ENCODE peak calls at places on chromosomes 1 and 21, in seven cellular contexts. One of them, this sample, is unnamed.

GRCh38 chr1:25697426-25698220 is 81.0 kb downstream of the MAN1C1 start:
- DNase-seq in stimulated activated CD8-positive, alpha-beta memory T cell treated with anti-CD3 and anti-CD28 coated beads, Interleukin-7, amount 100 ng/mL, for 1 hour: no peak
- DNase-seq in C1 segment of cervical spinal cord: no peak
- DNase-seq in naive thymus-derived CD4-positive, alpha-beta T cell: peak
- DNase-seq in cardiac muscle cell: no peak
- DNase-seq in kidney tubule cell: no peak
- DNase-seq in NCI-H2107: no peak
- DNase-seq in this sample: no peak

GRCh38 chr1:64472805-64473204 is 2.9 kb downstream of the CACHD1 start:
- DNase-seq in stimulated activated CD8-positive, alpha-beta memory T cell treated with anti-CD3 and anti-CD28 coated beads, Interleukin-7, amount 100 ng/mL, for 1 hour: no peak
- DNase-seq in C1 segment of cervical spinal cord: no peak
- DNase-seq in naive thymus-derived CD4-positive, alpha-beta T cell: no peak
- DNase-seq in cardiac muscle cell: no peak
- DNase-seq in kidney tubule cell: no peak
- DNase-seq in NCI-H2107: peak
- DNase-seq in this sample: no peak

GRCh38 chr1:53639251-53639721 is 99.7 kb downstream of the GLIS1 start:
- DNase-seq in stimulated activated CD8-positive, alpha-beta memory T cell treated with anti-CD3 and anti-CD28 coated beads, Interleukin-7, amount 100 ng/mL, for 1 hour: no peak
- DNase-seq in C1 segment of cervical spinal cord: no peak
- DNase-seq in naive thymus-derived CD4-positive, alpha-beta T cell: no peak
- DNase-seq in cardiac muscle cell: no peak
- DNase-seq in kidney tubule cell: peak
- DNase-seq in NCI-H2107: no peak
- DNase-seq in this sample: no peak

GRCh38 chr1:202037706-202038296 is 27.4 kb downstream of the ELF3 start:
- DNase-seq in stimulated activated CD8-positive, alpha-beta memory T cell treated with anti-CD3 and anti-CD28 coated beads, Interleukin-7, amount 100 ng/mL, for 1 hour: no peak
- DNase-seq in C1 segment of cervical spinal cord: no peak
- DNase-seq in naive thymus-derived CD4-positive, alpha-beta T cell: no peak
- DNase-seq in cardiac muscle cell: no peak
- DNase-seq in kidney tubule cell: peak
- DNase-seq in NCI-H2107: no peak
- DNase-seq in this sample: no peak

GRCh38 chr1:39076127-39076798 is 50.1 kb downstream of the NDUFS5 start:
- DNase-seq in stimulated activated CD8-positive, alpha-beta memory T cell treated with anti-CD3 and anti-CD28 coated beads, Interleukin-7, amount 100 ng/mL, for 1 hour: no peak
- DNase-seq in C1 segment of cervical spinal cord: no peak
- DNase-seq in naive thymus-derived CD4-positive, alpha-beta T cell: no peak
- DNase-seq in cardiac muscle cell: no peak
- DNase-seq in kidney tubule cell: peak
- DNase-seq in NCI-H2107: no peak
- DNase-seq in this sample: no peak

GRCh38 chr1:205259361-205259832 is 31.7 kb downstream of the TMCC2 start:
- DNase-seq in stimulated activated CD8-positive, alpha-beta memory T cell treated with anti-CD3 and anti-CD28 coated beads, Interleukin-7, amount 100 ng/mL, for 1 hour: no peak
- DNase-seq in C1 segment of cervical spinal cord: no peak
- DNase-seq in naive thymus-derived CD4-positive, alpha-beta T cell: no peak
- DNase-seq in cardiac muscle cell: no peak
- DNase-seq in kidney tubule cell: no peak
- DNase-seq in NCI-H2107: no peak
- DNase-seq in this sample: no peak

GRCh38 chr21:29245104-29245643 is 53.5 kb upstream of the BACH1 start:
- DNase-seq in stimulated activated CD8-positive, alpha-beta memory T cell treated with anti-CD3 and anti-CD28 coated beads, Interleukin-7, amount 100 ng/mL, for 1 hour: no peak
- DNase-seq in C1 segment of cervical spinal cord: no peak
- DNase-seq in naive thymus-derived CD4-positive, alpha-beta T cell: no peak
- DNase-seq in cardiac muscle cell: no peak
- DNase-seq in kidney tubule cell: no peak
- DNase-seq in NCI-H2107: no peak
- DNase-seq in this sample: no peak

GRCh38 chr1:95007687-95008086 is 65.1 kb downstream of the ALG14 start:
- DNase-seq in stimulated activated CD8-positive, alpha-beta memory T cell treated with anti-CD3 and anti-CD28 coated beads, Interleukin-7, amount 100 ng/mL, for 1 hour: no peak
- DNase-seq in C1 segment of cervical spinal cord: no peak
- DNase-seq in naive thymus-derived CD4-positive, alpha-beta T cell: no peak
- DNase-seq in cardiac muscle cell: no peak
- DNase-seq in kidney tubule cell: no peak
- DNase-seq in NCI-H2107: no peak
- DNase-seq in this sample: no peak

GRCh38 chr1:20725189-20726106 is 7.1 kb downstream of the SH2D5 start:
- DNase-seq in stimulated activated CD8-positive, alpha-beta memory T cell treated with anti-CD3 and anti-CD28 coated beads, Interleukin-7, amount 100 ng/mL, for 1 hour: no peak
- DNase-seq in C1 segment of cervical spinal cord: no peak
- DNase-seq in naive thymus-derived CD4-positive, alpha-beta T cell: no peak
- DNase-seq in cardiac muscle cell: no peak
- DNase-seq in kidney tubule cell: peak
- DNase-seq in NCI-H2107: no peak
- DNase-seq in this sample: no peak

GRCh38 chr21:25002676-25003075 is 604.6 kb downstream of the MRPL39 start:
- DNase-seq in stimulated activated CD8-positive, alpha-beta memory T cell treated with anti-CD3 and anti-CD28 coated beads, Interleukin-7, amount 100 ng/mL, for 1 hour: no peak
- DNase-seq in C1 segment of cervical spinal cord: no peak
- DNase-seq in naive thymus-derived CD4-positive, alpha-beta T cell: no peak
- DNase-seq in cardiac muscle cell: no peak
- DNase-seq in kidney tubule cell: peak
- DNase-seq in NCI-H2107: no peak
- DNase-seq in this sample: no peak

GRCh38 chr1:3009556-3009955 is 11.7 kb upstream of the ACTRT2 start:
- DNase-seq in stimulated activated CD8-positive, alpha-beta memory T cell treated with anti-CD3 and anti-CD28 coated beads, Interleukin-7, amount 100 ng/mL, for 1 hour: no peak
- DNase-seq in C1 segment of cervical spinal cord: no peak
- DNase-seq in naive thymus-derived CD4-positive, alpha-beta T cell: no peak
- DNase-seq in cardiac muscle cell: no peak
- DNase-seq in kidney tubule cell: no peak
- DNase-seq in NCI-H2107: no peak
- DNase-seq in this sample: no peak

GRCh38 chr1:156102634-156103511 is 11.6 kb upstream of the LMNA start:
- DNase-seq in stimulated activated CD8-positive, alpha-beta memory T cell treated with anti-CD3 and anti-CD28 coated beads, Interleukin-7, amount 100 ng/mL, for 1 hour: no peak
- DNase-seq in C1 segment of cervical spinal cord: no peak
- DNase-seq in naive thymus-derived CD4-positive, alpha-beta T cell: no peak
- DNase-seq in cardiac muscle cell: no peak
- DNase-seq in kidney tubule cell: no peak
- DNase-seq in NCI-H2107: no peak
- DNase-seq in this sample: no peak

GRCh38 chr1:47417129-47418044 is 1.3 kb downstream of the FOXE3 start:
- DNase-seq in stimulated activated CD8-positive, alpha-beta memory T cell treated with anti-CD3 and anti-CD28 coated beads, Interleukin-7, amount 100 ng/mL, for 1 hour: no peak
- DNase-seq in C1 segment of cervical spinal cord: no peak
- DNase-seq in naive thymus-derived CD4-positive, alpha-beta T cell: no peak
- DNase-seq in cardiac muscle cell: no peak
- DNase-seq in kidney tubule cell: no peak
- DNase-seq in NCI-H2107: no peak
- DNase-seq in this sample: no peak

GRCh38 chr1:27097484-27097917 is 57.4 kb downstream of the SLC9A1 start:
- DNase-seq in stimulated activated CD8-positive, alpha-beta memory T cell treated with anti-CD3 and anti-CD28 coated beads, Interleukin-7, amount 100 ng/mL, for 1 hour: peak
- DNase-seq in C1 segment of cervical spinal cord: no peak
- DNase-seq in naive thymus-derived CD4-positive, alpha-beta T cell: peak
- DNase-seq in cardiac muscle cell: peak
- DNase-seq in kidney tubule cell: peak
- DNase-seq in NCI-H2107: peak
- DNase-seq in this sample: peak

GRCh38 chr21:35796834-35797233 is 263.5 kb downstream of the SETD4 start:
- DNase-seq in stimulated activated CD8-positive, alpha-beta memory T cell treated with anti-CD3 and anti-CD28 coated beads, Interleukin-7, amount 100 ng/mL, for 1 hour: no peak
- DNase-seq in C1 segment of cervical spinal cord: no peak
- DNase-seq in naive thymus-derived CD4-positive, alpha-beta T cell: no peak
- DNase-seq in cardiac muscle cell: no peak
- DNase-seq in kidney tubule cell: no peak
- DNase-seq in NCI-H2107: no peak
- DNase-seq in this sample: peak

GRCh38 chr1:54069792-54070548 is 16.6 kb downstream of the TCEANC2 start:
- DNase-seq in stimulated activated CD8-positive, alpha-beta memory T cell treated with anti-CD3 and anti-CD28 coated beads, Interleukin-7, amount 100 ng/mL, for 1 hour: no peak
- DNase-seq in C1 segment of cervical spinal cord: no peak
- DNase-seq in naive thymus-derived CD4-positive, alpha-beta T cell: peak
- DNase-seq in cardiac muscle cell: peak
- DNase-seq in kidney tubule cell: peak
- DNase-seq in NCI-H2107: peak
- DNase-seq in this sample: no peak

GRCh38 chr1:6447818-6448748 is 17.9 kb downstream of the TNFRSF25 start:
- DNase-seq in stimulated activated CD8-positive, alpha-beta memory T cell treated with anti-CD3 and anti-CD28 coated beads, Interleukin-7, amount 100 ng/mL, for 1 hour: no peak
- DNase-seq in C1 segment of cervical spinal cord: no peak
- DNase-seq in naive thymus-derived CD4-positive, alpha-beta T cell: peak
- DNase-seq in cardiac muscle cell: peak
- DNase-seq in kidney tubule cell: no peak
- DNase-seq in NCI-H2107: no peak
- DNase-seq in this sample: no peak

GRCh38 chr1:12031039-12031980 is 12.0 kb downstream of the MIIP start:
- DNase-seq in stimulated activated CD8-positive, alpha-beta memory T cell treated with anti-CD3 and anti-CD28 coated beads, Interleukin-7, amount 100 ng/mL, for 1 hour: no peak
- DNase-seq in C1 segment of cervical spinal cord: no peak
- DNase-seq in naive thymus-derived CD4-positive, alpha-beta T cell: peak
- DNase-seq in cardiac muscle cell: peak
- DNase-seq in kidney tubule cell: peak
- DNase-seq in NCI-H2107: no peak
- DNase-seq in this sample: no peak

GRCh38 chr1:85311818-85312217 is 35.4 kb upstream of the BCL10 start:
- DNase-seq in stimulated activated CD8-positive, alpha-beta memory T cell treated with anti-CD3 and anti-CD28 coated beads, Interleukin-7, amount 100 ng/mL, for 1 hour: no peak
- DNase-seq in C1 segment of cervical spinal cord: no peak
- DNase-seq in naive thymus-derived CD4-positive, alpha-beta T cell: no peak
- DNase-seq in cardiac muscle cell: no peak
- DNase-seq in kidney tubule cell: no peak
- DNase-seq in NCI-H2107: no peak
- DNase-seq in this sample: no peak

GRCh38 chr21:25907573-25908275 is 173.0 kb downstream of the GABPA start:
- DNase-seq in stimulated activated CD8-positive, alpha-beta memory T cell treated with anti-CD3 and anti-CD28 coated beads, Interleukin-7, amount 100 ng/mL, for 1 hour: no peak
- DNase-seq in C1 segment of cervical spinal cord: no peak
- DNase-seq in naive thymus-derived CD4-positive, alpha-beta T cell: no peak
- DNase-seq in cardiac muscle cell: no peak
- DNase-seq in kidney tubule cell: no peak
- DNase-seq in NCI-H2107: no peak
- DNase-seq in this sample: peak

GRCh38 chr1:22710688-22711024 is at the start of gene EPHB2:
- DNase-seq in stimulated activated CD8-positive, alpha-beta memory T cell treated with anti-CD3 and anti-CD28 coated beads, Interleukin-7, amount 100 ng/mL, for 1 hour: no peak
- DNase-seq in C1 segment of cervical spinal cord: no peak
- DNase-seq in naive thymus-derived CD4-positive, alpha-beta T cell: peak
- DNase-seq in cardiac muscle cell: peak
- DNase-seq in kidney tubule cell: peak
- DNase-seq in NCI-H2107: no peak
- DNase-seq in this sample: peak

GRCh38 chr21:27476696-27477095 is 509.8 kb upstream of the ADAMTS5 start:
- DNase-seq in stimulated activated CD8-positive, alpha-beta memory T cell treated with anti-CD3 and anti-CD28 coated beads, Interleukin-7, amount 100 ng/mL, for 1 hour: no peak
- DNase-seq in C1 segment of cervical spinal cord: no peak
- DNase-seq in naive thymus-derived CD4-positive, alpha-beta T cell: no peak
- DNase-seq in cardiac muscle cell: no peak
- DNase-seq in kidney tubule cell: peak
- DNase-seq in NCI-H2107: no peak
- DNase-seq in this sample: peak

GRCh38 chr1:228209657-228210056 is 1.8 kb downstream of the OBSCN start:
- DNase-seq in stimulated activated CD8-positive, alpha-beta memory T cell treated with anti-CD3 and anti-CD28 coated beads, Interleukin-7, amount 100 ng/mL, for 1 hour: no peak
- DNase-seq in C1 segment of cervical spinal cord: no peak
- DNase-seq in naive thymus-derived CD4-positive, alpha-beta T cell: no peak
- DNase-seq in cardiac muscle cell: no peak
- DNase-seq in kidney tubule cell: no peak
- DNase-seq in NCI-H2107: no peak
- DNase-seq in this sample: no peak

GRCh38 chr1:72724951-72725863 is 442.9 kb upstream of the NEGR1 start:
- DNase-seq in stimulated activated CD8-positive, alpha-beta memory T cell treated with anti-CD3 and anti-CD28 coated beads, Interleukin-7, amount 100 ng/mL, for 1 hour: no peak
- DNase-seq in C1 segment of cervical spinal cord: no peak
- DNase-seq in naive thymus-derived CD4-positive, alpha-beta T cell: no peak
- DNase-seq in cardiac muscle cell: peak
- DNase-seq in kidney tubule cell: no peak
- DNase-seq in NCI-H2107: no peak
- DNase-seq in this sample: no peak

GRCh38 chr1:18527514-18527913 is 46.8 kb downstream of the KLHDC7A start:
- DNase-seq in stimulated activated CD8-positive, alpha-beta memory T cell treated with anti-CD3 and anti-CD28 coated beads, Interleukin-7, amount 100 ng/mL, for 1 hour: no peak
- DNase-seq in C1 segment of cervical spinal cord: no peak
- DNase-seq in naive thymus-derived CD4-positive, alpha-beta T cell: no peak
- DNase-seq in cardiac muscle cell: no peak
- DNase-seq in kidney tubule cell: no peak
- DNase-seq in NCI-H2107: no peak
- DNase-seq in this sample: no peak

GRCh38 chr21:30072496-30072895 is 94.1 kb downstream of the CLDN17 start:
- DNase-seq in stimulated activated CD8-positive, alpha-beta memory T cell treated with anti-CD3 and anti-CD28 coated beads, Interleukin-7, amount 100 ng/mL, for 1 hour: no peak
- DNase-seq in C1 segment of cervical spinal cord: no peak
- DNase-seq in naive thymus-derived CD4-positive, alpha-beta T cell: no peak
- DNase-seq in cardiac muscle cell: peak
- DNase-seq in kidney tubule cell: peak
- DNase-seq in NCI-H2107: no peak
- DNase-seq in this sample: no peak

GRCh38 chr1:27488523-27489138 is 1.3 kb downstream of the WASF2 start:
- DNase-seq in stimulated activated CD8-positive, alpha-beta memory T cell treated with anti-CD3 and anti-CD28 coated beads, Interleukin-7, amount 100 ng/mL, for 1 hour: no peak
- DNase-seq in C1 segment of cervical spinal cord: no peak
- DNase-seq in naive thymus-derived CD4-positive, alpha-beta T cell: peak
- DNase-seq in cardiac muscle cell: peak
- DNase-seq in kidney tubule cell: peak
- DNase-seq in NCI-H2107: no peak
- DNase-seq in this sample: no peak

GRCh38 chr1:67970088-67970487 is 80.3 kb downstream of the DIRAS3 start:
- DNase-seq in stimulated activated CD8-positive, alpha-beta memory T cell treated with anti-CD3 and anti-CD28 coated beads, Interleukin-7, amount 100 ng/mL, for 1 hour: no peak
- DNase-seq in C1 segment of cervical spinal cord: no peak
- DNase-seq in naive thymus-derived CD4-positive, alpha-beta T cell: no peak
- DNase-seq in cardiac muscle cell: no peak
- DNase-seq in kidney tubule cell: peak
- DNase-seq in NCI-H2107: no peak
- DNase-seq in this sample: no peak

GRCh38 chr1:237211540-237211939 is 169.6 kb downstream of the RYR2 start:
- DNase-seq in stimulated activated CD8-positive, alpha-beta memory T cell treated with anti-CD3 and anti-CD28 coated beads, Interleukin-7, amount 100 ng/mL, for 1 hour: no peak
- DNase-seq in C1 segment of cervical spinal cord: no peak
- DNase-seq in naive thymus-derived CD4-positive, alpha-beta T cell: no peak
- DNase-seq in cardiac muscle cell: no peak
- DNase-seq in kidney tubule cell: no peak
- DNase-seq in NCI-H2107: no peak
- DNase-seq in this sample: no peak

GRCh38 chr1:26530540-26530897 is 958 bp downstream of the RPS6KA1 start:
- DNase-seq in stimulated activated CD8-positive, alpha-beta memory T cell treated with anti-CD3 and anti-CD28 coated beads, Interleukin-7, amount 100 ng/mL, for 1 hour: no peak
- DNase-seq in C1 segment of cervical spinal cord: no peak
- DNase-seq in naive thymus-derived CD4-positive, alpha-beta T cell: no peak
- DNase-seq in cardiac muscle cell: no peak
- DNase-seq in kidney tubule cell: peak
- DNase-seq in NCI-H2107: no peak
- DNase-seq in this sample: no peak

GRCh38 chr1:85358702-85359438 is 82.4 kb upstream of the BCL10 start:
- DNase-seq in stimulated activated CD8-positive, alpha-beta memory T cell treated with anti-CD3 and anti-CD28 coated beads, Interleukin-7, amount 100 ng/mL, for 1 hour: no peak
- DNase-seq in C1 segment of cervical spinal cord: no peak
- DNase-seq in naive thymus-derived CD4-positive, alpha-beta T cell: no peak
- DNase-seq in cardiac muscle cell: no peak
- DNase-seq in kidney tubule cell: no peak
- DNase-seq in NCI-H2107: no peak
- DNase-seq in this sample: no peak

GRCh38 chr1:242189591-242189990 is 190.7 kb upstream of the MAP1LC3C start:
- DNase-seq in stimulated activated CD8-positive, alpha-beta memory T cell treated with anti-CD3 and anti-CD28 coated beads, Interleukin-7, amount 100 ng/mL, for 1 hour: no peak
- DNase-seq in C1 segment of cervical spinal cord: no peak
- DNase-seq in naive thymus-derived CD4-positive, alpha-beta T cell: no peak
- DNase-seq in cardiac muscle cell: no peak
- DNase-seq in kidney tubule cell: no peak
- DNase-seq in NCI-H2107: no peak
- DNase-seq in this sample: no peak

GRCh38 chr1:189311915-189312314 is 1165.7 kb downstream of the BRINP3 start:
- DNase-seq in stimulated activated CD8-positive, alpha-beta memory T cell treated with anti-CD3 and anti-CD28 coated beads, Interleukin-7, amount 100 ng/mL, for 1 hour: no peak
- DNase-seq in C1 segment of cervical spinal cord: no peak
- DNase-seq in naive thymus-derived CD4-positive, alpha-beta T cell: no peak
- DNase-seq in cardiac muscle cell: no peak
- DNase-seq in kidney tubule cell: no peak
- DNase-seq in NCI-H2107: no peak
- DNase-seq in this sample: no peak

GRCh38 chr21:26438976-26439375 is 134.1 kb downstream of the CYYR1 start:
- DNase-seq in stimulated activated CD8-positive, alpha-beta memory T cell treated with anti-CD3 and anti-CD28 coated beads, Interleukin-7, amount 100 ng/mL, for 1 hour: no peak
- DNase-seq in C1 segment of cervical spinal cord: no peak
- DNase-seq in naive thymus-derived CD4-positive, alpha-beta T cell: no peak
- DNase-seq in cardiac muscle cell: no peak
- DNase-seq in kidney tubule cell: no peak
- DNase-seq in NCI-H2107: no peak
- DNase-seq in this sample: no peak

GRCh38 chr21:24545807-24546361 is 1061.4 kb downstream of the MRPL39 start:
- DNase-seq in stimulated activated CD8-positive, alpha-beta memory T cell treated with anti-CD3 and anti-CD28 coated beads, Interleukin-7, amount 100 ng/mL, for 1 hour: no peak
- DNase-seq in C1 segment of cervical spinal cord: no peak
- DNase-seq in naive thymus-derived CD4-positive, alpha-beta T cell: no peak
- DNase-seq in cardiac muscle cell: no peak
- DNase-seq in kidney tubule cell: peak
- DNase-seq in NCI-H2107: no peak
- DNase-seq in this sample: no peak

GRCh38 chr21:44463716-44464115 is 8.4 kb downstream of the LRRC3 start:
- DNase-seq in stimulated activated CD8-positive, alpha-beta memory T cell treated with anti-CD3 and anti-CD28 coated beads, Interleukin-7, amount 100 ng/mL, for 1 hour: no peak
- DNase-seq in C1 segment of cervical spinal cord: no peak
- DNase-seq in naive thymus-derived CD4-positive, alpha-beta T cell: no peak
- DNase-seq in cardiac muscle cell: no peak
- DNase-seq in kidney tubule cell: no peak
- DNase-seq in NCI-H2107: no peak
- DNase-seq in this sample: no peak

GRCh38 chr1:53781654-53782053 is 42.7 kb upstream of the GLIS1 start:
- DNase-seq in stimulated activated CD8-positive, alpha-beta memory T cell treated with anti-CD3 and anti-CD28 coated beads, Interleukin-7, amount 100 ng/mL, for 1 hour: no peak
- DNase-seq in C1 segment of cervical spinal cord: no peak
- DNase-seq in naive thymus-derived CD4-positive, alpha-beta T cell: no peak
- DNase-seq in cardiac muscle cell: no peak
- DNase-seq in kidney tubule cell: no peak
- DNase-seq in NCI-H2107: no peak
- DNase-seq in this sample: no peak

GRCh38 chr1:93616996-93617669 is 64.5 kb downstream of the BCAR3 start:
- DNase-seq in stimulated activated CD8-positive, alpha-beta memory T cell treated with anti-CD3 and anti-CD28 coated beads, Interleukin-7, amount 100 ng/mL, for 1 hour: no peak
- DNase-seq in C1 segment of cervical spinal cord: no peak
- DNase-seq in naive thymus-derived CD4-positive, alpha-beta T cell: no peak
- DNase-seq in cardiac muscle cell: no peak
- DNase-seq in kidney tubule cell: peak
- DNase-seq in NCI-H2107: no peak
- DNase-seq in this sample: peak

This sample was measured in hippocampal formation.